ENCODE peak calls at places on chromosomes 5 and 9, in six cellular contexts. One of them, this sample, is unnamed.
A peak's percentile ranks its signal among the peaks of the same experiment; 100 is the strongest.

GRCh38 chr9:69276775-69277174 is 48.2 kb upstream of the ENTREP1 start:
- DNase-seq in cardiac muscle cell: no peak
- DNase-seq in right lobe of liver: no peak
- DNase-seq in transverse colon: no peak
- DNase-seq in uterus: peak; percentile 18
- DNase-seq in HL-60: no peak
- DNase-seq in this sample: no peak

GRCh38 chr9:3161912-3162311 is 318.0 kb upstream of the PUM3 start:
- DNase-seq in cardiac muscle cell: no peak
- DNase-seq in right lobe of liver: no peak
- DNase-seq in transverse colon: no peak
- DNase-seq in uterus: no peak
- DNase-seq in HL-60: no peak
- DNase-seq in this sample: no peak

GRCh38 chr5:135135530-135136201 is 101.6 kb upstream of the PITX1 start:
- DNase-seq in cardiac muscle cell: no peak
- DNase-seq in right lobe of liver: peak; percentile 57
- DNase-seq in transverse colon: peak; percentile 89
- DNase-seq in uterus: no peak
- DNase-seq in HL-60: no peak
- DNase-seq in this sample: peak; percentile 91

GRCh38 chr5:79255786-79256557 is 20.0 kb downstream of the JMY start:
- DNase-seq in cardiac muscle cell: peak; percentile 70
- DNase-seq in right lobe of liver: no peak
- DNase-seq in transverse colon: peak; percentile 20
- DNase-seq in uterus: no peak
- DNase-seq in HL-60: no peak
- DNase-seq in this sample: peak; percentile 32

GRCh38 chr5:150487199-150488061 is 20.5 kb upstream of the NDST1 start:
- DNase-seq in cardiac muscle cell: no peak
- DNase-seq in right lobe of liver: peak; percentile 55
- DNase-seq in transverse colon: peak; percentile 46
- DNase-seq in uterus: peak; percentile 46
- DNase-seq in HL-60: peak; percentile 74
- DNase-seq in this sample: peak; percentile 69

GRCh38 chr5:4700082-4700481 is 440.0 kb upstream of the ADAMTS16 start:
- DNase-seq in cardiac muscle cell: peak; percentile 83
- DNase-seq in right lobe of liver: peak; percentile 25
- DNase-seq in transverse colon: no peak
- DNase-seq in uterus: no peak
- DNase-seq in HL-60: no peak
- DNase-seq in this sample: peak; percentile 65

GRCh38 chr5:141343242-141343952 is at the start of gene PCDHGA3:
- DNase-seq in cardiac muscle cell: no peak
- DNase-seq in right lobe of liver: no peak
- DNase-seq in transverse colon: no peak
- DNase-seq in uterus: no peak
- DNase-seq in HL-60: no peak
- DNase-seq in this sample: peak; percentile 53

GRCh38 chr5:8114597-8115266 is 245.8 kb downstream of the MTRR start:
- DNase-seq in cardiac muscle cell: no peak
- DNase-seq in right lobe of liver: no peak
- DNase-seq in transverse colon: peak; percentile 11
- DNase-seq in uterus: no peak
- DNase-seq in HL-60: no peak
- DNase-seq in this sample: no peak

GRCh38 chr9:89078860-89079259 is 87.6 kb downstream of the S1PR3 start:
- DNase-seq in cardiac muscle cell: no peak
- DNase-seq in right lobe of liver: no peak
- DNase-seq in transverse colon: no peak
- DNase-seq in uterus: no peak
- DNase-seq in HL-60: no peak
- DNase-seq in this sample: peak; percentile 57

GRCh38 chr5:11050596-11051304 is 289.7 kb upstream of the DAP start:
- DNase-seq in cardiac muscle cell: no peak
- DNase-seq in right lobe of liver: no peak
- DNase-seq in transverse colon: no peak
- DNase-seq in uterus: no peak
- DNase-seq in HL-60: no peak
- DNase-seq in this sample: peak; percentile 3

GRCh38 chr5:15533124-15533893 is 33.3 kb downstream of the FBXL7 start:
- DNase-seq in cardiac muscle cell: no peak
- DNase-seq in right lobe of liver: no peak
- DNase-seq in transverse colon: no peak
- DNase-seq in uterus: no peak
- DNase-seq in HL-60: no peak
- DNase-seq in this sample: peak; percentile 90

GRCh38 chr9:36566813-36567217 is 5.9 kb upstream of the MELK start:
- DNase-seq in cardiac muscle cell: no peak
- DNase-seq in right lobe of liver: peak; percentile 27
- DNase-seq in transverse colon: no peak
- DNase-seq in uterus: no peak
- DNase-seq in HL-60: no peak
- DNase-seq in this sample: peak; percentile 73

GRCh38 chr9:86842573-86842972 is 104.7 kb downstream of the GAS1 start:
- DNase-seq in cardiac muscle cell: no peak
- DNase-seq in right lobe of liver: no peak
- DNase-seq in transverse colon: no peak
- DNase-seq in uterus: peak; percentile 40
- DNase-seq in HL-60: no peak
- DNase-seq in this sample: peak; percentile 36

GRCh38 chr5:62473209-62473608 is 60.6 kb downstream of the IPO11 start:
- DNase-seq in cardiac muscle cell: no peak
- DNase-seq in right lobe of liver: no peak
- DNase-seq in transverse colon: no peak
- DNase-seq in uterus: no peak
- DNase-seq in HL-60: no peak
- DNase-seq in this sample: peak; percentile 7

GRCh38 chr5:73204733-73205132 is 31.7 kb downstream of the TMEM174 start:
- DNase-seq in cardiac muscle cell: no peak
- DNase-seq in right lobe of liver: no peak
- DNase-seq in transverse colon: no peak
- DNase-seq in uterus: no peak
- DNase-seq in HL-60: no peak
- DNase-seq in this sample: no peak

GRCh38 chr5:757931-758697 is 26.4 kb downstream of the ZDHHC11B start:
- DNase-seq in cardiac muscle cell: peak; percentile 20
- DNase-seq in right lobe of liver: no peak
- DNase-seq in transverse colon: peak; percentile 60
- DNase-seq in uterus: no peak
- DNase-seq in HL-60: no peak
- DNase-seq in this sample: no peak

GRCh38 chr9:32399110-32399815 is 14.8 kb downstream of the ACO1 start:
- DNase-seq in cardiac muscle cell: no peak
- DNase-seq in right lobe of liver: no peak
- DNase-seq in transverse colon: no peak
- DNase-seq in uterus: no peak
- DNase-seq in HL-60: no peak
- DNase-seq in this sample: no peak

GRCh38 chr5:142798099-142798768 is 28.1 kb downstream of the ARHGAP26 start:
- DNase-seq in cardiac muscle cell: no peak
- DNase-seq in right lobe of liver: no peak
- DNase-seq in transverse colon: no peak
- DNase-seq in uterus: no peak
- DNase-seq in HL-60: peak; percentile 98
- DNase-seq in this sample: no peak

GRCh38 chr9:20473566-20474116 is 148.7 kb downstream of the MLLT3 start:
- DNase-seq in cardiac muscle cell: no peak
- DNase-seq in right lobe of liver: no peak
- DNase-seq in transverse colon: no peak
- DNase-seq in uterus: no peak
- DNase-seq in HL-60: no peak
- DNase-seq in this sample: peak; percentile 38

GRCh38 chr5:146699729-146700430 is 178.7 kb downstream of the PPP2R2B start:
- DNase-seq in cardiac muscle cell: peak; percentile 36
- DNase-seq in right lobe of liver: no peak
- DNase-seq in transverse colon: no peak
- DNase-seq in uterus: no peak
- DNase-seq in HL-60: no peak
- DNase-seq in this sample: no peak

GRCh38 chr9:26579047-26579446 is 313.6 kb downstream of the CAAP1 start:
- DNase-seq in cardiac muscle cell: peak; percentile 3
- DNase-seq in right lobe of liver: no peak
- DNase-seq in transverse colon: no peak
- DNase-seq in uterus: no peak
- DNase-seq in HL-60: no peak
- DNase-seq in this sample: no peak

GRCh38 chr9:31136524-31136923 is 1247.9 kb upstream of the ACO1 start:
- DNase-seq in cardiac muscle cell: no peak
- DNase-seq in right lobe of liver: no peak
- DNase-seq in transverse colon: no peak
- DNase-seq in uterus: no peak
- DNase-seq in HL-60: no peak
- DNase-seq in this sample: no peak

GRCh38 chr9:31137850-31138160 is 1246.6 kb upstream of the ACO1 start:
- DNase-seq in cardiac muscle cell: no peak
- DNase-seq in right lobe of liver: no peak
- DNase-seq in transverse colon: no peak
- DNase-seq in uterus: no peak
- DNase-seq in HL-60: no peak
- DNase-seq in this sample: no peak

GRCh38 chr9:31137151-31137849 is 1247.1 kb upstream of the ACO1 start:
- DNase-seq in cardiac muscle cell: no peak
- DNase-seq in right lobe of liver: no peak
- DNase-seq in transverse colon: no peak
- DNase-seq in uterus: no peak
- DNase-seq in HL-60: no peak
- DNase-seq in this sample: peak; percentile 0

GRCh38 chr9:31142456-31142855 is 1242.0 kb upstream of the ACO1 start:
- DNase-seq in cardiac muscle cell: no peak
- DNase-seq in right lobe of liver: no peak
- DNase-seq in transverse colon: no peak
- DNase-seq in uterus: no peak
- DNase-seq in HL-60: no peak
- DNase-seq in this sample: no peak

GRCh38 chr9:31140316-31140715 is 1244.1 kb upstream of the ACO1 start:
- DNase-seq in cardiac muscle cell: peak; percentile 22
- DNase-seq in right lobe of liver: no peak
- DNase-seq in transverse colon: no peak
- DNase-seq in uterus: no peak
- DNase-seq in HL-60: no peak
- DNase-seq in this sample: no peak
- TF ChIP-seq CTCF in cardiac muscle cell: peak; percentile 51
- TF ChIP-seq CTCF in right lobe of liver: peak; percentile 35
- TF ChIP-seq CTCF in transverse colon: peak; percentile 22
- TF ChIP-seq CTCF in uterus: no peak
- TF ChIP-seq CTCF in HL-60: no peak
- TF ChIP-seq CTCF in this sample: no peak

DNA sequence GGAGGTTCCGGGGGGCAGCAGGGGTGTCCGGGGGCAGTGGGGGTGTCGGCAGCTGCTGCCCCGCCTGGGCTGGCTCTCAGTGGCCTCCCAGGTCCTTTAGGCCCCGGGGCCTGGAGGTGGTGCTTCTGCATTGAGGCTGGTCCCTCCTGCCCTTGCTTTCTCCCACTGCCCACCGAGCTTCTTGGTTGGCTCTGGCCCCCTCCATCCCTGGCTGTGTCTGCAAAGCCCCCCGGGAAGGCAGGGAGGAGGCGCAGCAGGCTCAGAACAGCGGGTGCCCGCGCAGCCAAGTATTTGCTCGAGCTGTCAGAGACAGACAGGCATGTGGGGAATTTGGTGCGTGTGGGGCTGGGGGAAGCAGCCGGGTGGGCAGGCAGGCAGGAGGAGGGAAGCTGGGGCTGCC is 11.5 kb downstream of the CXXC5 start:
- DNase-seq in cardiac muscle cell: peak; percentile 69
- DNase-seq in right lobe of liver: no peak
- DNase-seq in transverse colon: no peak
- DNase-seq in uterus: no peak
- DNase-seq in HL-60: no peak
- DNase-seq in this sample: no peak
- H3K4me3 ChIP-seq in cardiac muscle cell: no peak overlapping the region
- H3K4me3 ChIP-seq in right lobe of liver: peak overlapping the region; percentile 7
- H3K4me3 ChIP-seq in transverse colon: no peak overlapping the region
- H3K4me3 ChIP-seq in uterus: peak overlapping the region; percentile 17
- H3K4me3 ChIP-seq in HL-60: no peak overlapping the region
- H3K4me3 ChIP-seq in this sample: peak overlapping the region; percentile 52

GRCh38 chr9:4734150-4734549 is 6.9 kb downstream of the AK3 start:
- DNase-seq in cardiac muscle cell: no peak
- DNase-seq in right lobe of liver: no peak
- DNase-seq in transverse colon: no peak
- DNase-seq in uterus: no peak
- DNase-seq in HL-60: no peak
- DNase-seq in this sample: no peak
- TF ChIP-seq CTCF in cardiac muscle cell: no peak
- TF ChIP-seq CTCF in right lobe of liver: no peak
- TF ChIP-seq CTCF in transverse colon: no peak
- TF ChIP-seq CTCF in uterus: no peak
- TF ChIP-seq CTCF in HL-60: no peak
- TF ChIP-seq CTCF in this sample: no peak

DNA sequence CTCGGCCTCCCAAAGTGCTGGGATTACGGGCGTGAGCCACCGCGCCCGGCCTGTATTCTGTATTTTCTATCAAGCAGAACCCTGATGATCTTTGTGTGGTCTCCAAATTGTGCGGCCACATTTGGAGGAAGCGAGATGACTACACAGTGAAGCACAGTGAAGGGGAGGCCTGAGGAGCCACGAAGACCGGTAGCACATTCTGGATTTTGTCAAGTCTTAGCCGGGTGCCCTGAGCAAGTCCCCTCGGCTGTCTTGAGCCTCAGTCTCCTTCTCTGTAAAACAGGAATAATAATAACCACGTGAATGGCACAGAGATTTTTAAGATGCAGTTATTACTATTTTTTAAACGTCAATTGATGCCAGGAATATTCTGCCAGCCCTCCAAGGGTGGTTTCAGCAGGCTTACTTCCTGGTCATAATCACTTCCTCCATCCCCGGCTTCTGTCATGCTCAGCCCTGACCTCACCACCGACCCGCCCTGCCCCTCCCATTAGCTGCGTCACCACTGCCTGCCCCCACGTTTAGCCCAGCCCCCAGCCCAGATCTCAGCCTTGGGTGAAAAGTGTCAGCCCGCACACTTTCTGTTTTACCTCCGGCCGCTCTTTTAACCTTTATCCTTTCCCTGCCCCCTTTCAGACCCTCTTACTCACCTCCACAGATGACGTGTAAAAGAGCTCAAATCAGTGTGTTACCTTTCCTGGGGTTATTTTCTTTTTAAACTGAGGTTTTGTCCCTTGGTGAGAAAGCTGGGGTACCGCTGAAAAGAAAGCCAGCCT is 27.0 kb upstream of the ERGIC1 start:
- DNase-seq in cardiac muscle cell: peak; percentile 53
- DNase-seq in right lobe of liver: peak; percentile 97
- DNase-seq in transverse colon: peak; percentile 95
- DNase-seq in uterus: peak; percentile 86
- DNase-seq in HL-60: no peak
- DNase-seq in this sample: peak; percentile 84
- H3K4me3 ChIP-seq in cardiac muscle cell: no peak overlapping the region
- H3K4me3 ChIP-seq in right lobe of liver: peak overlapping the region; percentile 25
- H3K4me3 ChIP-seq in transverse colon: peak overlapping the region; percentile 20
- H3K4me3 ChIP-seq in uterus: no peak overlapping the region
- H3K4me3 ChIP-seq in HL-60: no peak overlapping the region
- H3K4me3 ChIP-seq in this sample: peak overlapping the region; percentile 47

This sample was measured in AG10803.